ENCODE peak calls at places on chromosome 7, in five cellular contexts. L, I, K, G and Y are unnamed samples.

GRCh38 chr7:109387530-109387929 is 817.9 kb downstream of the DNAJB9 start:
- DNase-seq in L (no peak), I (no peak), K (no peak), G (no peak), Y (no peak)

GRCh38 chr7:11343818-11344413 is 370.2 kb downstream of the PHF14 start:
- DNase-seq in L (no peak), I (peak), K (peak), G (peak), Y (peak)

GRCh38 chr7:36827914-36828313 is 103.6 kb upstream of the AOAH start:
- DNase-seq in L (no peak), I (no peak), K (no peak), G (peak), Y (no peak)

GRCh38 chr7:64884085-64884912 is 18.8 kb upstream of the ZNF273 start:
- DNase-seq in L (no peak), I (no peak), K (no peak), G (no peak), Y (no peak)

GRCh38 chr7:112279042-112279441 is 72.5 kb downstream of the ZNF277 start:
- DNase-seq in L (no peak), I (no peak), K (no peak), G (no peak), Y (no peak)

GRCh38 chr7:68429376-68430117 is 1168.7 kb upstream of the AUTS2 start:
- DNase-seq in L (no peak), I (peak), K (no peak), G (no peak), Y (no peak)

GRCh38 chr7:85737426-85737825 is 550.6 kb upstream of the SEMA3D start:
- DNase-seq in L (no peak), I (no peak), K (no peak), G (no peak), Y (peak)

GRCh38 chr7:132504071-132504470 is 72.2 kb downstream of the PLXNA4 start:
- DNase-seq in L (no peak), I (no peak), K (no peak), G (no peak), Y (no peak)

GRCh38 chr7:18995270-18995671 is 122.2 kb downstream of the TWIST1 start:
- DNase-seq in L (no peak), I (no peak), K (no peak), G (peak), Y (no peak)

GRCh38 chr7:70647801-70648491 is 484.0 kb upstream of the GALNT17 start:
- DNase-seq in L (peak), I (no peak), K (peak), G (peak), Y (no peak)

GRCh38 chr7:131653418-131654248 is 97.2 kb upstream of the PODXL start:
- DNase-seq in L (no peak), I (no peak), K (peak), G (peak), Y (no peak)

GRCh38 chr7:30722671-30723070 is 29.3 kb upstream of the INMT start:
- DNase-seq in L (no peak), I (no peak), K (no peak), G (no peak), Y (no peak)
- TF ChIP-seq EZH2 in L (no peak), I (no peak), K (no peak), G (no peak), Y (no peak)

DNA sequence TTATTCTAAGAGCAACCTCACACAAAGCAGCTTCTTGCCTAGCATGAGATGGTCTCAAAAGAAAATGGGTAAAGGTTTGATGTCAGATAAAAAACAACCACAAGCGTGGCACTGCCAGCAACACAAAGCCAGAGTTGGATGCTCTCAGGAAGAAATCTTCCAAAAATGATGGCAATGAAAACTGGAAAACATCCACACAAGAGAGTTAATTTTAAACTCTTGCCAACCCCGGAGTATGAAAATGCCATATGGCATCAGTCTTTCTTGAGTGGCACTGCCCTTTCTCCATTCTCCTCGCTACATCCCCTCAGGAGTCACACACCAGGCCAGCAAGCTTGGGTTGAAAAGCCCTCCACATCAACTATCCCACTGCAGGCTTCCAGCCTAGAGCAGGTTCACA is 41.0 kb downstream of the CADPS2 start:
- DNase-seq in L (no peak), I (no peak), K (no peak), G (no peak), Y (no peak)
- H3K27ac ChIP-seq in L (no peak), I (no peak), K (no peak), G (no peak), Y (no peak)

GRCh38 chr7:2894118-2894940 is 50.2 kb upstream of the GNA12 start:
- DNase-seq in L (no peak), I (no peak), K (no peak), G (no peak), Y (no peak)

GRCh38 chr7:2897023-2897422 is 52.9 kb upstream of the GNA12 start:
- DNase-seq in L (no peak), I (no peak), K (no peak), G (no peak), Y (no peak)

GRCh38 chr7:2893411-2893861 is 49.3 kb upstream of the GNA12 start:
- DNase-seq in L (no peak), I (no peak), K (no peak), G (no peak), Y (no peak)

GRCh38 chr7:2892571-2892970 is 48.5 kb upstream of the GNA12 start:
- DNase-seq in L (no peak), I (no peak), K (no peak), G (no peak), Y (no peak)

DNA sequence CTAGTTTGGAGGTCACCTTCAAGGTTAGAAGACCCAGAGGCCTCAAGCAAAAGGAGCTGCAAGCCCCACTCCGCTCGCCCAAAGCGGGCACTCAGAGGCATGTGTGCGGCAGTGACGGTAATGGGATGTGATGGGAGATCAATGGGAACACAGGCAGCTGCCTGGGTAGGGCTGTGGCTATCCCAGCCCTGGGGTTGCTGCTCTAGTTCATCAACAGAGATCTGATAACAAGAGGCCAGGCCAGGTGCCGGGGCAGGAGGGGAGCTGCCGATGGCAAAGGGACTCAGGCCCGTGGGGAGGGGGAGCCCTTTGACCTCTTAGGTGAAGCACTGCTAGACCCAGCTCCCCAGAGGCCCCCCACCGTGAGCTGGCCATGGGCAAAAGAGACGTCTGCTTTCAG is 52.0 kb upstream of the GNA12 start:
- DNase-seq in L (no peak), I (no peak), K (no peak), G (no peak), Y (no peak)
- H3K9ac ChIP-seq in L (no peak), I (no peak), K (no peak), G (no peak), Y (no peak)

GRCh38 chr7:73970801-73971229 is 57.2 kb upstream of the ELN start:
- DNase-seq in L (no peak), I (no peak), K (no peak), G (no peak), Y (no peak)
- TF ChIP-seq EZH2 in L (no peak), I (no peak), K (no peak), G (no peak), Y (no peak)

DNA sequence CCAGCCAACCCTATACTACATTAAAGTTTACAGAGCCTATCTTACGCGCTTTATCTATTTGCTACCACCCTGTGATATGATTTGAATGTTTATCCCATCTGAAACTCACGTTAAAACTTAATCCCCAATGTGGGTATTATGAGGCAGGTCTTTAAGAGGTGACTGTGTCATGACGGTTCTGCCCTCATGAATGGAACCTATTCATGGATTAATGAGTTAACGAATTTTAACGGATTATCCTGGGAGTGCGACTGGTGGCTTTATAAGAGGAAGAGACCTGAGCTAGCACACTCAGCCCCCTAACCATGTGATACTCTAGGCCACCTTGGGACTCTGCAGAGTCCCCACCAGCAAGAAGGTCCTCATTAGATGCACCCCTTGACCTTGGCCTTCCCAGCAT is 37.8 kb downstream of the SRPK2 start:
- DNase-seq in L (no peak), I (no peak), K (no peak), G (no peak), Y (no peak)
- H3K27ac ChIP-seq in L (no peak), I (no peak), K (no peak), G (peak), Y (no peak)

GRCh38 chr7:98293746-98294145 is 12.3 kb downstream of the BRI3 start:
- DNase-seq in L (no peak), I (no peak), K (no peak), G (no peak), Y (no peak)
- H3K9ac ChIP-seq in L (no peak), I (no peak), K (no peak), G (no peak), Y (no peak)

GRCh38 chr7:26372738-26373137 is 81.1 kb downstream of the SNX10 start:
- DNase-seq in L (no peak), I (no peak), K (no peak), G (no peak), Y (no peak)
- TF ChIP-seq EZH2 in L (no peak), I (no peak), K (no peak), G (no peak), Y (no peak)

GRCh38 chr7:47771990-47772360 is 176.3 kb downstream of the PKD1L1 start:
- DNase-seq in L (peak), I (no peak), K (peak), G (no peak), Y (no peak)
- H3K27ac ChIP-seq in L (peak), I (no peak), K (no peak), G (no peak), Y (no peak)

GRCh38 chr7:27185013-27185707 is at the start of gene HOXA11:
- DNase-seq in L (no peak), I (no peak), K (no peak), G (peak), Y (no peak)
- H3K9ac ChIP-seq in L (no peak), I (no peak), K (no peak), G (peak), Y (peak)